ENCODE peak calls at places on chromosomes 7 and 10, in four cellular contexts. One of them, this sample, is unnamed.

GRCh38 chr10:93702278-93703001 is at the start of gene FRA10AC1:
- DNase-seq in HepG2: peak; percentile 73
- DNase-seq in K562: peak; percentile 80
- DNase-seq in WTC11: peak; percentile 90
- DNase-seq in this sample: peak; percentile 80

GRCh38 chr10:7189909-7190308 is 220.9 kb downstream of the SFMBT2 start:
- DNase-seq in WTC11: no peak
- DNase-seq in K562: no peak
- DNase-seq in HepG2: no peak
- DNase-seq in this sample: no peak

GRCh38 chr7:136179154-136179553 is 202.0 kb upstream of the MTPN start:
- DNase-seq in WTC11: no peak
- DNase-seq in K562: no peak
- DNase-seq in HepG2: no peak
- DNase-seq in this sample: no peak

GRCh38 chr10:77844713-77845454 is 81.7 kb downstream of the DLG5 start:
- DNase-seq in HepG2: no peak
- DNase-seq in K562: no peak
- DNase-seq in WTC11: no peak
- DNase-seq in this sample: peak; percentile 74

GRCh38 chr7:108347616-108348015 is 108.6 kb downstream of the NRCAM start:
- DNase-seq in HepG2: peak; percentile 27
- DNase-seq in WTC11: peak; percentile 79
- DNase-seq in K562: no peak
- DNase-seq in this sample: peak; percentile 16

GRCh38 chr7:127652333-127653248 is 597 bp downstream of the SND1 start:
- DNase-seq in WTC11: no peak
- DNase-seq in K562: no peak
- DNase-seq in HepG2: no peak
- DNase-seq in this sample: peak; percentile 17

GRCh38 chr7:50739744-50740455 is 42.8 kb downstream of the GRB10 start:
- DNase-seq in HepG2: no peak
- DNase-seq in K562: no peak
- DNase-seq in WTC11: no peak
- DNase-seq in this sample: no peak

GRCh38 chr7:27936244-27937102 is 196.5 kb downstream of the TAX1BP1 start:
- DNase-seq in K562: no peak
- DNase-seq in WTC11: no peak
- DNase-seq in HepG2: no peak
- DNase-seq in this sample: peak; percentile 8

GRCh38 chr7:158239290-158239981 is 348.2 kb downstream of the PTPRN2 start:
- DNase-seq in HepG2: no peak
- DNase-seq in K562: peak; percentile 7
- DNase-seq in WTC11: no peak
- DNase-seq in this sample: no peak

GRCh38 chr7:92669616-92670153 is 79.5 kb upstream of the FAM133B start:
- DNase-seq in K562: no peak
- DNase-seq in HepG2: no peak
- DNase-seq in WTC11: no peak
- DNase-seq in this sample: no peak

GRCh38 chr10:53052765-53053164 is 280.2 kb upstream of the MBL2 start:
- DNase-seq in HepG2: no peak
- DNase-seq in K562: no peak
- DNase-seq in WTC11: no peak
- DNase-seq in this sample: no peak

GRCh38 chr10:128864554-128865300 is 602.3 kb upstream of the MGMT start:
- DNase-seq in K562: no peak
- DNase-seq in WTC11: no peak
- DNase-seq in HepG2: no peak
- DNase-seq in this sample: no peak

GRCh38 chr7:82274681-82275080 is 168.9 kb downstream of the CACNA2D1 start:
- DNase-seq in HepG2: no peak
- DNase-seq in K562: no peak
- DNase-seq in WTC11: no peak
- DNase-seq in this sample: no peak

GRCh38 chr10:70599791-70600190 is 2.8 kb downstream of the PRF1 start:
- DNase-seq in HepG2: no peak
- DNase-seq in K562: no peak
- DNase-seq in WTC11: no peak
- DNase-seq in this sample: no peak

GRCh38 chr7:149871576-149871975 is 2.2 kb upstream of the ATP6V0E2 start:
- DNase-seq in HepG2: no peak
- DNase-seq in K562: no peak
- DNase-seq in WTC11: no peak
- DNase-seq in this sample: no peak

GRCh38 chr10:50614444-50615137 is 9.2 kb downstream of the SGMS1 start:
- DNase-seq in K562: peak; percentile 65
- DNase-seq in WTC11: peak; percentile 53
- DNase-seq in HepG2: peak; percentile 53
- DNase-seq in this sample: peak; percentile 22

GRCh38 chr7:12596225-12596790 is 25.8 kb downstream of the SCIN start:
- DNase-seq in WTC11: no peak
- DNase-seq in K562: no peak
- DNase-seq in HepG2: no peak
- DNase-seq in this sample: no peak

GRCh38 chr10:53395449-53395848 is 622.9 kb upstream of the MBL2 start:
- DNase-seq in K562: no peak
- DNase-seq in HepG2: no peak
- DNase-seq in WTC11: no peak
- DNase-seq in this sample: no peak

GRCh38 chr10:125034671-125035070 is 92.7 kb downstream of the ZRANB1 start:
- DNase-seq in HepG2: no peak
- DNase-seq in WTC11: no peak
- DNase-seq in K562: no peak
- DNase-seq in this sample: no peak

GRCh38 chr7:30116771-30117170 is 18.0 kb upstream of the MTURN start:
- DNase-seq in HepG2: no peak
- DNase-seq in K562: no peak
- DNase-seq in WTC11: no peak
- DNase-seq in this sample: no peak

GRCh38 chr10:77012811-77013500 is 624.7 kb downstream of the KCNMA1 start:
- DNase-seq in WTC11: no peak
- DNase-seq in K562: no peak
- DNase-seq in HepG2: no peak
- DNase-seq in this sample: no peak

GRCh38 chr7:45937301-45937700 is 16.2 kb upstream of the IGFBP3 start:
- DNase-seq in K562: no peak
- DNase-seq in WTC11: no peak
- DNase-seq in HepG2: no peak
- DNase-seq in this sample: no peak

GRCh38 chr7:157840913-157841756 is 504.3 kb downstream of the DNAJB6 start:
- DNase-seq in HepG2: no peak
- DNase-seq in K562: no peak
- DNase-seq in WTC11: peak; percentile 35
- DNase-seq in this sample: no peak

GRCh38 chr10:106652279-106652678 is 512.2 kb downstream of the SORCS1 start:
- DNase-seq in K562: no peak
- DNase-seq in WTC11: no peak
- DNase-seq in HepG2: no peak
- DNase-seq in this sample: no peak

GRCh38 chr10:51246156-51246555 is 171.9 kb downstream of the PRKG1 start:
- DNase-seq in HepG2: no peak
- DNase-seq in WTC11: no peak
- DNase-seq in K562: no peak
- DNase-seq in this sample: no peak

GRCh38 chr7:135669774-135670173 is 7.5 kb downstream of the STMP1 start:
- DNase-seq in HepG2: no peak
- DNase-seq in WTC11: no peak
- DNase-seq in K562: no peak
- DNase-seq in this sample: no peak

GRCh38 chr10:91864099-91864498 is 45.2 kb downstream of the FGFBP3 start:
- DNase-seq in WTC11: no peak
- DNase-seq in HepG2: no peak
- DNase-seq in K562: no peak
- DNase-seq in this sample: peak; percentile 6

GRCh38 chr10:71138126-71138860 is 74.1 kb upstream of the UNC5B start:
- DNase-seq in K562: no peak
- DNase-seq in WTC11: no peak
- DNase-seq in HepG2: no peak
- DNase-seq in this sample: no peak

GRCh38 chr10:23558361-23558799 is 119.5 kb downstream of the OTUD1 start:
- DNase-seq in K562: no peak
- DNase-seq in HepG2: no peak
- DNase-seq in WTC11: no peak
- DNase-seq in this sample: no peak

GRCh38 chr10:23557777-23558176 is 118.9 kb downstream of the OTUD1 start:
- DNase-seq in HepG2: no peak
- DNase-seq in K562: no peak
- DNase-seq in WTC11: no peak
- DNase-seq in this sample: no peak

GRCh38 chr10:23556727-23557440 is 118.0 kb downstream of the OTUD1 start:
- DNase-seq in HepG2: no peak
- DNase-seq in WTC11: no peak
- DNase-seq in K562: no peak
- DNase-seq in this sample: no peak
- TF ChIP-seq NR3C1 in HepG2: no peak
- TF ChIP-seq NR3C1 in WTC11: no peak
- TF ChIP-seq NR3C1 in K562: no peak
- TF ChIP-seq NR3C1 in this sample: no peak

GRCh38 chr7:35593896-35594295 is 101.0 kb downstream of the HERPUD2 start:
- DNase-seq in WTC11: peak; percentile 78
- DNase-seq in HepG2: peak; percentile 7
- DNase-seq in K562: peak; percentile 60
- DNase-seq in this sample: peak; percentile 25
- TF ChIP-seq NR3C1 in WTC11: no peak
- TF ChIP-seq NR3C1 in HepG2: no peak
- TF ChIP-seq NR3C1 in K562: no peak
- TF ChIP-seq NR3C1 in this sample: no peak

DNA sequence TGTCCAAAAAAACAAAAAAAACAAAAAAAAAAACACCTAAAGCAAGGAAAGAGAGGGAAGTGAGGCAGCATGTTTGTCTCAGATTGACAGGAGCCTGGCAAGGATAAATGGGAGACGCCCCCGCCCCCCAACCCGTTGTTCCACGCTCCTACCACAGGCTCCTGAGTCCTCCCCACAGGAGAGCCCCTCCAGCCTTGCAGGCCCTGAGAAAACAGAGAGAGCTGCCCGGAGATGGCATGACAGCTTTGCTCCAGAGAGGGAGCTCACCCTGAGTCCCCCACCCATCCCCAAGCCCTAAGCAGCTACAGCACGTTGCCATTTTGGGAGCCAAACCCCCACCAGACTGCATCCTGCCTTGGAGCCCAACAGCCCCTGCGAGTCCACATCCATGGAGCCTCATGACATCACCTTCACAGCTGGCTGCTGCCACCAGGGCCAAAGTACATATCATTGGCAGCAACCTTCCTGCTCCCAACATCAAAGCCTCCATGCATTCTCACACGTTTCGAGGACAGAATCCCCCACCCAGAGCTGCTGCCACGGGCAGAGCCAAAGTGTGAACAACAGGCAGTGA is 1283.3 kb downstream of the TYW1 start:
- DNase-seq in HepG2: no peak
- DNase-seq in K562: no peak
- DNase-seq in WTC11: no peak
- DNase-seq in this sample: no peak
- TF ChIP-seq NR3C1 in HepG2: no peak
- TF ChIP-seq NR3C1 in K562: no peak
- TF ChIP-seq NR3C1 in WTC11: no peak
- TF ChIP-seq NR3C1 in this sample: no peak

DNA sequence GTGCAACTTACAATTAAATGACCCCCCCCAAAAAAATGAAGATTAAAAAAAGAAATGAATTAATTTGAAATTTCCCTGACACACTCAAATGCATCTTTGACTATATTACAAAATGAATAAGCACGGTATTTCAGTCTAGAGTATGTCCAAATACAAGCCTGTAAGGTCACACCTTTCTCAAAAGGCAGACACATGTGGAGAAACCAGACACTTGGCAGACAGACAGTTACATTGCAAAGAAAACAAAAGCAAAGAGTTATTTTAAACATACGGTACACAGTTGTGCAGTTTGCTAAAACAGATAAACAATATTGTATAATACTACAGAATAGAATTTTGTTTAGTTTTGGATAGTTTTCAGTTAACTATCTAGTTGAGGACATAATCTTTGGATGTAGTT is 153.0 kb downstream of the ATE1 start:
- DNase-seq in K562: no peak
- DNase-seq in WTC11: no peak
- DNase-seq in HepG2: no peak
- DNase-seq in this sample: no peak
- TF ChIP-seq NR3C1 in K562: no peak
- TF ChIP-seq NR3C1 in WTC11: no peak
- TF ChIP-seq NR3C1 in HepG2: no peak
- TF ChIP-seq NR3C1 in this sample: no peak

GRCh38 chr7:10471280-10471679 is 502.4 kb upstream of the PHF14 start:
- DNase-seq in K562: no peak
- DNase-seq in HepG2: no peak
- DNase-seq in WTC11: no peak
- DNase-seq in this sample: no peak
- TF ChIP-seq NR3C1 in K562: no peak
- TF ChIP-seq NR3C1 in HepG2: no peak
- TF ChIP-seq NR3C1 in WTC11: no peak
- TF ChIP-seq NR3C1 in this sample: no peak